ENCODE peak calls at places on chromosomes 12 and 14, in nine cellular contexts. P, T, X, J, Z, D, Y, G and B are unnamed samples. For H3K4me1 and H3K27me3, the result is how much of the 10 kb centered on the place peaks cover.

GRCh38 chr14:77872152-77872551 is 72.2 kb downstream of the ADCK1 start:
- DNase-seq in T (no peak), X (no peak), P (no peak), J (no peak), G (no peak), Y (no peak), Z (no peak), D (no peak), B (no peak)

GRCh38 chr12:106094304-106094703 is 44.5 kb downstream of the NUAK1 start:
- DNase-seq in G (no peak), P (no peak), J (no peak), T (no peak), Z (no peak), D (peak), Y (no peak), X (no peak), B (no peak)

GRCh38 chr14:71638523-71639196 is 293.6 kb upstream of the RGS6 start:
- DNase-seq in Y (no peak), J (no peak), G (no peak), Z (no peak), P (no peak), D (no peak), T (no peak), X (no peak), B (no peak)

GRCh38 chr12:96046543-96047137 is 11.3 kb upstream of the LTA4H start:
- DNase-seq in Y (no peak), Z (no peak), J (no peak), G (no peak), T (no peak), X (no peak), D (no peak), P (no peak), B (no peak)

GRCh38 chr12:46386360-46386867 is 13.8 kb upstream of the SLC38A2 start:
- DNase-seq in Y (no peak), G (no peak), D (peak), P (no peak), Z (no peak), X (no peak), T (no peak), J (no peak), B (no peak)

GRCh38 chr12:91854725-91855124 is 290.9 kb downstream of the BTG1 start:
- DNase-seq in G (no peak), J (peak), Y (no peak), T (no peak), D (peak), P (no peak), Z (no peak), X (no peak), B (no peak)

GRCh38 chr12:75893758-75894157 is 137.8 kb downstream of the PHLDA1 start:
- DNase-seq in G (no peak), J (no peak), P (no peak), T (no peak), X (no peak), D (peak), Y (no peak), Z (no peak), B (no peak)

GRCh38 chr12:121026274-121027045 is 10.2 kb upstream of the C12orf43 start:
- DNase-seq in Z (no peak), P (no peak), J (no peak), G (peak), T (no peak), Y (no peak), X (no peak), D (no peak), B (no peak)

GRCh38 chr12:15851919-15852318 is 30.3 kb upstream of the STRAP start:
- DNase-seq in P (no peak), G (no peak), T (no peak), D (peak), Y (no peak), Z (no peak), X (no peak), J (no peak), B (no peak)

GRCh38 chr12:53989227-53990113 is 4.5 kb downstream of the HOXC10 start:
- DNase-seq in D (peak), Y (no peak), P (no peak), X (no peak), T (no peak), J (no peak), Z (no peak), G (no peak), B (no peak)

GRCh38 chr12:59833408-59833807 is 237.6 kb downstream of the SLC16A7 start:
- DNase-seq in G (no peak), Z (no peak), P (no peak), Y (no peak), X (no peak), D (no peak), T (no peak), J (no peak), B (no peak)

GRCh38 chr14:63759454-63759853 is 31.6 kb upstream of the SGPP1 start:
- DNase-seq in G (no peak), Y (no peak), X (no peak), T (no peak), J (no peak), Z (no peak), D (no peak), P (no peak), B (peak)

GRCh38 chr12:120095356-120096135 is 21.0 kb downstream of the RAB35 start:
- DNase-seq in P (no peak), X (no peak), G (no peak), Z (no peak), J (no peak), T (no peak), Y (no peak), D (no peak), B (no peak)

GRCh38 chr14:28756896-28757570 is 9.6 kb upstream of the FOXG1 start:
- DNase-seq in T (no peak), P (no peak), Y (no peak), Z (no peak), J (no peak), G (no peak), D (peak), X (no peak), B (no peak)

GRCh38 chr12:11704094-11704493 is 54.6 kb downstream of the ETV6 start:
- DNase-seq in G (no peak), Y (no peak), T (no peak), D (no peak), Z (no peak), P (no peak), X (no peak), J (peak), B (no peak)
- H3K27ac ChIP-seq in G (no peak), Y (peak), T (peak), D (no peak), Z (no peak), P (peak), X (no peak), J (no peak), B (no peak)

DNA sequence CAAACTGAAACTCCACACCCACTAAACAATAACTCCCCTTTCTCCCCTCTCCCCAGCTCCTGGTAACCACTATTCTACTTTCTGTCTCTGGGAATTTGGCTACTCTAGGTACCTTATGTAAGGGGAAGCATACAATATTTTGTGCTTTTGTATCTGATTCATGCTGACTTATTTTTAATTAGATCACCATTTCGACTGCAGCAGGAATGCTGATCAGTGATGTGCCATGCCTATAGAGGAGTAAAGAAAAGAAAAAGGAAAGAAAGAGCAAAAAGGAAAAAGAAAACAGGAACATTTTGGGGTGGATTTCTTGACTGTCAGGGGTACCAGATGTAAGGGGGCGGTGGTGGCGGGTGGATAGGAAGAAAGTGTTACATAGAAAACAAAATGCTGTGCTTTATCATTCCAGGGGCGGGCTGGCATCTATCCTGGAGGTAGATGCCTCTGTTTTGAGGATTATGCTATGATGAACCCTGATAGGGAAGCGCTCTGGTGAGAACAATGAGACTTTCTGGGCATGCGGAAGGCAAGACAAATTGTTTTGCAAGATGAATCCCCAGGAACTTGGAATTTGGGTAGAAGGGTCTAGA is 45.2 kb upstream of the CTDSP2 start:
- DNase-seq in X (no peak), J (no peak), Z (no peak), P (no peak), D (no peak), G (no peak), Y (no peak), T (no peak), B (no peak)
- H3K4me1 ChIP-seq in X (half or more), J (under half), Z (half or more), P (under half), D (under half), G (half or more), Y (half or more), T (half or more), B (under half)

GRCh38 chr12:5797661-5798060 is 147.4 kb downstream of the ANO2 start:
- DNase-seq in Y (no peak), X (no peak), G (no peak), J (no peak), Z (no peak), P (peak), D (no peak), T (no peak), B (no peak)
- H3K27me3 ChIP-seq in Y (half or more), X (under half), G (under half), J (under half), Z (under half), P (under half), D (under half), T (under half), B (under half)

DNA sequence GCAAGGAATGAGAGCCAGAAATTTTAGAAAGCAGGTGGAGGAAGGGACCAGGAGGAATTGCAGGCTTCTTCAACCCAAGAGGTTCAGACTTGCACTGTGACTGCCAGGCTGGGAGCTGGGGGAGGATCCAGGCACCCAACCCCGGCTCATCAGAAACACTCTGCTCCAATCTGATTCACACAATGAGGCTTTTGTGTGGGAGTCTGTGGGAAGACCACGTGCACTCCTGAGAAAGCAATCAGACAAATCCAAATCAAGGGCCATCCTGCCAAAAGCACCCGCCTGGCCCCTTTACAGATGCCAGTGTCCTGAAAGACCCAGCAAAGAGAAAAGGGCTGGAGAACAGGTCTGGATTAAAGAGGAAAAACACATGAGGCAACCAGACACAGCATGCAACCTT is 16.0 kb downstream of the SCARB1 start:
- DNase-seq in X (no peak), J (peak), G (no peak), P (peak), Y (no peak), Z (no peak), D (no peak), T (no peak), B (no peak)
- H3K27ac ChIP-seq in X (peak), J (no peak), G (no peak), P (peak), Y (peak), Z (no peak), D (no peak), T (peak), B (no peak)

DNA sequence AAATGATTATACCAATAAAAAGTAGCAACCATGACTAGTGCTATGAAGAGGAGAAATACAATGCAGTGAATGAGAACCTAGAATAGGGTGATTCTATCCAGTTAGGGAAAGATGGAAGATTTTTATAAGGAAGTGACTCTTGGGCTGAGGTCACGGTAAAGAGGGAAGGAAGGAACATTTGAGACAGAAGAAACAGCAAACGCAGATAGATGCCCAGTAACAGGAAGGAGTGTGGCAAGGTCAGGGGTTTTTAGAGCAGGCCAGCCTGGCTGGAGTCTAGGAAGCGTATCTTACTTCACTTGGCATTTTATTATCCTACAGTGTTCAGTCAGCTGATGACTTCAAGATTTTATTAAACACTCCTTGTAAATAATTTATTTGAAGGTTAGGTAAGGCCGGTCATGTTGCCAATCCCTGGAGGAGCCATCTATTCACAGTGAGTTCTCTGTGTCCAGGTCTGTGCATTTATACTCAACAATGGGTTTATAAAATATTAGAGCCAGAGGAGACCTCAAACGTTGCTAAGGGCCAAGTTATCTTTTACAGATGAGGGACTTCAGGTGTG is 170.6 kb downstream of the PRKCH start:
- DNase-seq in P (no peak), G (no peak), X (no peak), Z (no peak), D (no peak), J (no peak), T (no peak), Y (no peak), B (no peak)
- H3K4me1 ChIP-seq in P (under half), G (half or more), X (under half), Z (under half), D (under half), J (under half), T (under half), Y (under half), B (under half)

GRCh38 chr12:128267246-128267622 is 264 bp downstream of the TMEM132C start:
- DNase-seq in G (no peak), X (no peak), Z (no peak), P (no peak), J (no peak), D (no peak), Y (no peak), T (no peak), B (no peak)
- H3K27me3 ChIP-seq in G (under half), X (under half), Z (under half), P (under half), J (under half), D (half or more), Y (half or more), T (under half), B (under half)

GRCh38 chr14:59037620-59038019 is 150.8 kb upstream of the DAAM1 start:
- DNase-seq in P (no peak), Z (no peak), Y (no peak), D (no peak), G (no peak), X (no peak), T (no peak), J (no peak), B (no peak)

GRCh38 chr14:59037086-59037485 is 151.4 kb upstream of the DAAM1 start:
- DNase-seq in T (no peak), Z (no peak), J (no peak), G (no peak), Y (no peak), D (peak), P (no peak), X (no peak), B (no peak)

GRCh38 chr14:59032821-59033220 is 155.6 kb upstream of the DAAM1 start:
- DNase-seq in D (no peak), X (no peak), P (no peak), T (no peak), Y (no peak), Z (no peak), G (no peak), J (no peak), B (no peak)

GRCh38 chr14:59038746-59039145 is 149.7 kb upstream of the DAAM1 start:
- DNase-seq in D (no peak), P (no peak), Y (no peak), T (no peak), Z (no peak), X (no peak), J (no peak), G (no peak), B (no peak)

DNA sequence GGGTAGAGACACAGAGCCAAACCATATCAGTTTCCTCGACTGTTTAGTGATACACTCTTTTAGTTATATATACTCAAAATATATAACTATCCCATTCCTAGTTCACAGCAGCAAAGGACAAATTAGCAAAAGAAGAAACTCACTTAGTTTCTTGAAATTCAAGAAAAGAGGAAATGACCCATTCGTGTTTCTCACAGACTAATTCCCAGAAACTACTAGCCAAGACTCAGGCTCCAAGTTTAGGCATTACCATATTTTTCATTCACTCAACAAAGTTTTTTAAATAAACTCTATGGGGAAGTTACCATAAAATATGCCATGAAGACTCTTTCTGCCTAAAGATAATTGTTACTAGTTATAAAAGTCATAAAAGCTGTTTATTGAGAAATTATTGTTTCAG is 152.3 kb upstream of the DAAM1 start:
- DNase-seq in P (no peak), X (no peak), G (no peak), T (no peak), Z (no peak), J (no peak), D (no peak), Y (no peak), B (no peak)
- H3K27ac ChIP-seq in P (no peak), X (no peak), G (no peak), T (no peak), Z (no peak), J (no peak), D (no peak), Y (no peak), B (no peak)

DNA sequence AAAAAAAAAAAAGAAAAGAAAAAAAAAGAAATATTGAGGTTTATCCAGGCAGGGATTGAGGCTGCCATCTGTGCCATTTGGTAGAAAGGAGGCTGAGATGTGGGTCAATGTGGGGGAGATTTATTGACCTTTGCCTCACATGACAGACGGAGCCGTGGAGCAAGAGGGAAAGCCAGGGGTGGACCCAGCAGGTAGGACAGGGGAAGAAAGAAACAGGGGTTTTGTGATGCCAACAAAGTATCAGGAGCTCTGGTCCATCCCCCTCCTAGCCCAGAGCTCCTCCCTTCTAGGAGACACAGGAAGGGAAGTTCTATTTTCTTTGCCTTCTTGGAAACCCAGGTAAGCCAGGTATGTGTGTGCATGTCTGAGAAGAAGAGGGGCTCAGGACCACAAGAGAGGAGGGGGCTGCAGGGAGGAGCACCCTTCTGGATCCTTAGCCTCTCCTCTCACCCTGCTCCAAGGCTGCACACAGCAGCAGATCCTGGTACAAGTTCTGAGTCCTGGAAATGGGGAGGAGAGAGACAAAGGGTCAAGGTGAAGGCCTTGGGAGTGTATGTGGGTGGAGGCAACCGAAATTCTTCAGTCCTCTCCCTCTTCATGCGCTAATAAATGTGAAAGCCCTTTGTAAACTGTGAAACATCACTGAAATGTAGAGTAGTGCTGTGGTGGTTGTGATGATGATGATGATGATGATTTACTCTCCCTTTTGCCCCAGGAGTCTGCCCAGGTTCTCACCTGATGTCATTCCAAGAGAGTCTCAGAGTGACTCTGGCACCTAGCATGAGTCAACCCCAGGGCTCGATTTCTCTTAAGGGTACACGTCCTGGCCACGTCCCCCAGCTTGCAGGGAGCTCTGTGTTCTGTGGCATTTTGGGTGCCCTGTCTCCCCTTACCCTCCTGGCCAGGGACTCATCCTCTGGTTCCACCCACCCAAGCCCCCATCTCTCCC is 26.3 kb downstream of the ZFP36L1 start:
- DNase-seq in J (no peak), P (no peak), G (no peak), Y (no peak), D (no peak), Z (no peak), X (no peak), T (no peak), B (no peak)
- H3K4me1 ChIP-seq in J (under half), P (under half), G (under half), Y (under half), D (under half), Z (under half), X (under half), T (under half), B (under half)